ENCODE peak calls at places on chromosomes 2 and 18, in ten cellular contexts. L, F, N, R, B, P, V, Q, T and Z are unnamed samples.

GRCh38 chr2:102258386-102259074 is 52.8 kb upstream of the IL1RL1 start:
- DNase-seq in L (no peak), F (peak), N (peak), R (peak), B (no peak), P (no peak), V (peak), Q (no peak), T (no peak), Z (peak)

GRCh38 chr2:73972846-73973245 is 11.9 kb upstream of the TET3 start:
- DNase-seq in L (no peak), F (no peak), N (peak), R (no peak), B (no peak), P (no peak), V (no peak), Q (no peak), T (no peak), Z (no peak)

GRCh38 chr2:45412754-45413379 is 198.2 kb downstream of the SRBD1 start:
- DNase-seq in L (no peak), F (peak), N (no peak), R (no peak), B (no peak), P (no peak), V (no peak), Q (no peak), T (no peak), Z (no peak)

GRCh38 chr18:10274327-10274726 is 180.1 kb upstream of the APCDD1 start:
- DNase-seq in L (no peak), F (no peak), N (no peak), R (no peak), B (no peak), P (no peak), V (no peak), Q (no peak), T (peak), Z (no peak)

GRCh38 chr2:216057688-216058193 is 23.9 kb downstream of the PECR start:
- DNase-seq in L (no peak), F (no peak), N (no peak), R (peak), B (peak), P (peak), V (no peak), Q (no peak), T (no peak), Z (no peak)

GRCh38 chr2:107808986-107809385 is 17.7 kb upstream of the RGPD4 start:
- DNase-seq in L (no peak), F (peak), N (no peak), R (no peak), B (no peak), P (no peak), V (peak), Q (no peak), T (no peak), Z (peak)

GRCh38 chr18:50297621-50298442 is 10.3 kb upstream of the CXXC1 start:
- DNase-seq in L (peak), F (peak), N (peak), R (peak), B (peak), P (peak), V (no peak), Q (no peak), T (peak), Z (no peak)

GRCh38 chr2:102485151-102485769 is 12.2 kb downstream of the SLC9A4 start:
- DNase-seq in L (no peak), F (no peak), N (no peak), R (no peak), B (no peak), P (no peak), V (no peak), Q (no peak), T (no peak), Z (no peak)

GRCh38 chr2:65913914-65914786 is 481.8 kb upstream of the SPRED2 start:
- DNase-seq in L (peak), F (no peak), N (no peak), R (no peak), B (no peak), P (no peak), V (no peak), Q (no peak), T (no peak), Z (no peak)

GRCh38 chr2:232592687-232593407 is 40.6 kb upstream of the EFHD1 start:
- DNase-seq in L (no peak), F (no peak), N (no peak), R (peak), B (no peak), P (no peak), V (peak), Q (no peak), T (no peak), Z (peak)

GRCh38 chr2:22904126-22904684 is 480.8 kb upstream of the KLHL29 start:
- DNase-seq in L (peak), F (no peak), N (no peak), R (no peak), B (peak), P (peak), V (peak), Q (no peak), T (no peak), Z (peak)

GRCh38 chr2:136122654-136123053 is 4.7 kb upstream of the CXCR4 start:
- DNase-seq in L (no peak), F (no peak), N (peak), R (no peak), B (no peak), P (no peak), V (no peak), Q (no peak), T (no peak), Z (no peak)

GRCh38 chr2:3518496-3519254 is 656 bp downstream of the ADI1 start:
- DNase-seq in L (peak), F (peak), N (peak), R (peak), B (peak), P (peak), V (peak), Q (peak), T (peak), Z (peak)

GRCh38 chr18:47605093-47605492 is 325.4 kb downstream of the SMAD2 start:
- DNase-seq in L (no peak), F (no peak), N (no peak), R (no peak), B (no peak), P (no peak), V (no peak), Q (no peak), T (no peak), Z (no peak)

GRCh38 chr2:172449916-172450550 is 22.6 kb downstream of the ITGA6 start:
- DNase-seq in L (peak), F (no peak), N (no peak), R (no peak), B (no peak), P (no peak), V (peak), Q (no peak), T (no peak), Z (peak)

GRCh38 chr2:217934321-217935131 is 68.3 kb downstream of the TNS1 start:
- DNase-seq in L (no peak), F (no peak), N (peak), R (no peak), B (no peak), P (peak), V (peak), Q (no peak), T (peak), Z (peak)

GRCh38 chr2:46909771-46910419 is 5.7 kb downstream of the MCFD2 start:
- DNase-seq in L (no peak), F (no peak), N (no peak), R (peak), B (peak), P (no peak), V (peak), Q (no peak), T (no peak), Z (peak)